ENCODE peak calls at places on chromosomes 11 and 22, in eight cellular contexts. R is T-helper 2 cell; X is activated CD4-positive, alpha-beta T cell treated with anti-CD3 and anti-CD28 coated beads, Interleukin-2, amount 50 U/mL, for 4 hours; B is HS-27A; P is amygdala; K is CD4-positive, CD25-positive, alpha-beta regulatory T cell; T is neural crest cell; N is G401. H is an unnamed sample.

GRCh38 chr22:20656902-20657836 is 116.7 kb upstream of the SERPIND1 start:
- DNase-seq in R (peak), X (no peak), B (no peak), P (no peak), K (no peak), T (no peak), N (no peak), H (no peak)

GRCh38 chr22:36776722-36777121 is 803 bp upstream of the IFT27 start:
- DNase-seq in R (no peak), X (no peak), B (no peak), P (no peak), K (no peak), T (no peak), N (no peak), H (no peak)

GRCh38 chr22:37431811-37432707 is 4.8 kb upstream of the ELFN2 start:
- DNase-seq in R (peak), X (peak), B (peak), P (no peak), K (no peak), T (no peak), N (no peak), H (no peak)

GRCh38 chr11:69877235-69877634 is 58.0 kb upstream of the FGF3 start:
- DNase-seq in R (no peak), X (no peak), B (no peak), P (no peak), K (no peak), T (no peak), N (no peak), H (no peak)

GRCh38 chr22:41636467-41636866 is 15.4 kb downstream of the XRCC6 start:
- DNase-seq in R (no peak), X (no peak), B (no peak), P (no peak), K (no peak), T (no peak), N (peak), H (no peak)

GRCh38 chr11:6647282-6647679 is 8.3 kb downstream of the DCHS1 start:
- DNase-seq in R (no peak), X (no peak), B (no peak), P (peak), K (no peak), T (no peak), N (no peak), H (no peak)

GRCh38 chr11:111665779-111666178 is 63.5 kb downstream of the SIK2 start:
- DNase-seq in R (peak), X (no peak), B (no peak), P (no peak), K (no peak), T (peak), N (peak), H (no peak)

GRCh38 chr11:126352934-126353801 is 2.3 kb upstream of the ST3GAL4 start:
- DNase-seq in R (peak), X (no peak), B (no peak), P (no peak), K (no peak), T (no peak), N (no peak), H (no peak)

GRCh38 chr11:75195164-75195962 is 44.5 kb downstream of the SLCO2B1 start:
- DNase-seq in R (no peak), X (no peak), B (no peak), P (peak), K (no peak), T (no peak), N (no peak), H (peak)

GRCh38 chr11:28666632-28667031 is 558.4 kb downstream of the METTL15 start:
- DNase-seq in R (no peak), X (no peak), B (no peak), P (no peak), K (no peak), T (no peak), N (no peak), H (no peak)

H was measured in putamen.